ENCODE peak calls at places on chromosomes 3 and 15, in eight cellular contexts. A is iris pigment epithelial cell, K is erythroblast, Y is AG10803, C is IMR-90, V is activated T-helper 1 cell treated with Interleukin-2 at 50 U/mL for 16 hours, S is skeletal muscle cell, Q is ACHN. N is an unnamed sample.

GRCh38 chr3:123346726-123347125 is 102.2 kb downstream of the ADCY5 start:
- DNase-seq in A (no peak), K (no peak), Y (peak), C (no peak), V (no peak), S (no peak), Q (no peak), N (no peak)

GRCh38 chr3:2352134-2352762 is 253.6 kb downstream of the CNTN4 start:
- DNase-seq in A (no peak), K (no peak), Y (no peak), C (no peak), V (no peak), S (no peak), Q (no peak), N (peak)

GRCh38 chr3:43041517-43041916 is 62.4 kb downstream of the GASK1A start:
- DNase-seq in A (no peak), K (no peak), Y (no peak), C (no peak), V (no peak), S (no peak), Q (no peak), N (no peak)

GRCh38 chr15:39315200-39315599 is 265.7 kb upstream of the THBS1 start:
- DNase-seq in A (no peak), K (no peak), Y (peak), C (no peak), V (no peak), S (no peak), Q (no peak), N (no peak)

GRCh38 chr15:93209690-93210425 is 120.8 kb upstream of the RGMA start:
- DNase-seq in A (no peak), K (no peak), Y (no peak), C (no peak), V (no peak), S (no peak), Q (no peak), N (no peak)

GRCh38 chr3:162398554-162398953 is 901.9 kb downstream of the OTOL1 start:
- DNase-seq in A (no peak), K (no peak), Y (no peak), C (no peak), V (no peak), S (no peak), Q (no peak), N (no peak)

GRCh38 chr15:38255690-38256089 is 3.1 kb downstream of the SPRED1 start:
- DNase-seq in A (no peak), K (peak), Y (no peak), C (no peak), V (no peak), S (no peak), Q (no peak), N (no peak)

GRCh38 chr3:183114779-183115178 is 15.5 kb upstream of the MCCC1 start:
- DNase-seq in A (no peak), K (no peak), Y (no peak), C (no peak), V (no peak), S (no peak), Q (no peak), N (no peak)

GRCh38 chr3:119751423-119751822 is 30.5 kb upstream of the NR1I2 start:
- DNase-seq in A (no peak), K (no peak), Y (no peak), C (no peak), V (no peak), S (no peak), Q (no peak), N (no peak)

GRCh38 chr3:130748981-130749380 is 2.4 kb upstream of the PIK3R4 start:
- DNase-seq in A (no peak), K (no peak), Y (peak), C (peak), V (no peak), S (no peak), Q (no peak), N (no peak)

GRCh38 chr3:123123716-123124616 is 57.1 kb downstream of the PDIA5 start:
- DNase-seq in A (no peak), K (no peak), Y (no peak), C (no peak), V (no peak), S (no peak), Q (no peak), N (no peak)

GRCh38 chr3:78977073-78977472 is 790.7 kb downstream of the ROBO1 start:
- DNase-seq in A (no peak), K (no peak), Y (no peak), C (peak), V (no peak), S (no peak), Q (no peak), N (no peak)

GRCh38 chr15:41605566-41605965 is 46.6 kb downstream of the TYRO3 start:
- DNase-seq in A (no peak), K (no peak), Y (peak), C (no peak), V (no peak), S (no peak), Q (no peak), N (no peak)

GRCh38 chr3:49899815-49900214 is 3.9 kb downstream of the MST1R start:
- DNase-seq in A (no peak), K (peak), Y (no peak), C (no peak), V (no peak), S (no peak), Q (no peak), N (no peak)

GRCh38 chr15:91857772-91858171 is 4.3 kb downstream of the SLCO3A1 start:
- DNase-seq in A (no peak), K (no peak), Y (no peak), C (no peak), V (peak), S (no peak), Q (no peak), N (no peak)

GRCh38 chr3:187839422-187839821 is 94.2 kb upstream of the BCL6 start:
- DNase-seq in A (no peak), K (no peak), Y (no peak), C (no peak), V (no peak), S (no peak), Q (no peak), N (no peak)

N was measured in kidney.